ENCODE peak calls at places on chromosomes 11 and 22, in ten cellular contexts. U is left ventricle myocardium inferior, M is sigmoid colon, F is right lobe of liver, T is GM12878, H is kidney, V is Peyer's patch, P is stomach, Z is thoracic aorta, O is PC-3. K is an unnamed sample.

GRCh38 chr11:118606844-118607228 is 579 bp upstream of the PHLDB1 start:
- DNase-seq in O (no peak), M (no peak), F (no peak), T (no peak), U (no peak), H (no peak), P (peak; percentile 1), V (no peak), Z (no peak), K (no peak)

GRCh38 chr11:120569903-120570302 is 58.4 kb downstream of the GRIK4 start:
- DNase-seq in M (peak; percentile 46), U (no peak), F (no peak), P (no peak), V (no peak), Z (no peak), T (no peak), O (no peak), H (no peak), K (peak; percentile 25)

GRCh38 chr22:30591191-30591587 is 521 bp downstream of the PES1 start:
- DNase-seq in F (no peak), V (no peak), P (no peak), O (no peak), T (no peak), Z (no peak), U (no peak), M (no peak), H (no peak), K (no peak)

GRCh38 chr22:35310556-35311550 is 11.2 kb downstream of the TOM1 start:
- DNase-seq in U (no peak), T (no peak), H (no peak), F (no peak), M (no peak), V (peak; percentile 35), O (peak; percentile 37), Z (no peak), P (no peak), K (no peak)

GRCh38 chr11:124656759-124657627 is 16.5 kb downstream of the SIAE start:
- DNase-seq in P (no peak), U (no peak), H (no peak), Z (no peak), T (no peak), O (no peak), V (no peak), M (no peak), F (no peak), K (no peak)

GRCh38 chr11:122453586-122453985 is 201.9 kb upstream of the UBASH3B start:
- DNase-seq in P (no peak), M (no peak), H (no peak), V (no peak), U (no peak), Z (no peak), O (no peak), F (no peak), T (no peak), K (no peak)

GRCh38 chr11:130865772-130866114 is 50.5 kb downstream of the SNX19 start:
- DNase-seq in V (no peak), U (peak; percentile 21), O (no peak), T (no peak), F (peak; percentile 90), Z (no peak), P (no peak), H (no peak), M (no peak), K (no peak)

GRCh38 chr11:6022954-6023353 is 7.6 kb downstream of the OR56A1 start:
- DNase-seq in P (no peak), H (no peak), F (no peak), U (no peak), O (peak; percentile 59), T (peak; percentile 5), V (no peak), Z (no peak), M (no peak), K (no peak)

DNA sequence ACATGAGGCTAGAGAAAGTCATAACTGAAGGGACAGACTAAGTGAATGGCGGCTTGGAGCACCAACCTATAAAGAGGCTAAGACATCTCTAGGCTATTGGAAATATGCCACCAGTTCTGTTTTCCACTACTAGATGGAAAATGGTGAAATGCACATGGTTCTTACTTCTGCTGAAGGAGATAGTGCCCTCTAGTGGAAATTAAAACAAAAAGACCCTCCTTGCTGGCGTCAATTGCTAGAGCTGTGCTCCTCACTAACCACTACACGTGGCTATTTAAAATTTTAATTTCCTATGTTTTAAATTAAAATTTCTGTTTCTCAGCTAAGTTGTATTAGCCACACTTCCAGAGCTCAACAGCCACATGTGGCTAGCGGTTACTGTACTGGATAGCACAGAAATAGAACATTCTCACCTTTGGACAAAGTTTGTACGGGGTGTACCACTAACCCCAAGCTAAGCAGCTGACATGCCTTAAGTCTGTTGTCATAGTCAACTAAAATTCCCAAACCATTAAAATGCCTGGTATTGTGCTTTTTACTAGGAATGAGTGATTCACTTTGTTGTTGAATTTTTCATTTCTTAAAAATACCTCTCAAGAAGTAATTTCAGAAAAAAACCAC is 34.1 kb upstream of the CALCA start:
- DNase-seq in F (no peak), H (no peak), U (no peak), Z (no peak), T (peak; percentile 0), V (no peak), M (no peak), P (no peak), O (peak; percentile 55), K (no peak)
- TF ChIP-seq CTCF in F (peak; percentile 40), H (no peak), U (peak; percentile 18), Z (no peak), T (peak; percentile 50), V (peak; percentile 35), M (no peak), P (no peak), O (peak; percentile 56), K (no peak)

GRCh38 chr11:88324562-88325345 is 12.8 kb downstream of the CTSC start:
- DNase-seq in H (no peak), M (no peak), O (no peak), U (no peak), T (no peak), F (no peak), V (no peak), P (no peak), Z (no peak), K (no peak)
- H3K4me1 ChIP-seq in H (peaks cover 6% of the 10 kb centered on the region), M (peaks cover 9% of the 10 kb centered on the region), O (no peaks in the 10 kb centered on the region), U (no peaks in the 10 kb centered on the region), T (peaks cover 32% of the 10 kb centered on the region), F (no peaks in the 10 kb centered on the region), V (no peaks in the 10 kb centered on the region), P (peaks cover 6% of the 10 kb centered on the region), Z (peaks cover 18% of the 10 kb centered on the region), K (no peaks in the 10 kb centered on the region)

GRCh38 chr11:114193730-114194674 is 102.2 kb upstream of the NNMT start:
- DNase-seq in O (no peak), T (no peak), U (no peak), Z (no peak), F (no peak), V (no peak), H (no peak), M (no peak), P (no peak), K (peak; percentile 57)

GRCh38 chr11:114197799-114198500 is 98.2 kb upstream of the NNMT start:
- DNase-seq in V (no peak), P (peak; percentile 85), Z (peak; percentile 61), U (peak; percentile 81), M (peak; percentile 97), T (no peak), F (no peak), H (peak; percentile 87), O (peak; percentile 60), K (peak; percentile 90)

GRCh38 chr11:114199051-114199450 is 97.1 kb upstream of the NNMT start:
- DNase-seq in T (no peak), H (no peak), U (no peak), Z (no peak), M (no peak), V (no peak), F (no peak), P (no peak), O (no peak), K (no peak)

GRCh38 chr11:114196994-114197702 is 99.1 kb upstream of the NNMT start:
- DNase-seq in H (no peak), T (no peak), Z (no peak), V (peak; percentile 53), U (no peak), F (no peak), O (no peak), P (no peak), M (peak; percentile 89), K (no peak)

DNA sequence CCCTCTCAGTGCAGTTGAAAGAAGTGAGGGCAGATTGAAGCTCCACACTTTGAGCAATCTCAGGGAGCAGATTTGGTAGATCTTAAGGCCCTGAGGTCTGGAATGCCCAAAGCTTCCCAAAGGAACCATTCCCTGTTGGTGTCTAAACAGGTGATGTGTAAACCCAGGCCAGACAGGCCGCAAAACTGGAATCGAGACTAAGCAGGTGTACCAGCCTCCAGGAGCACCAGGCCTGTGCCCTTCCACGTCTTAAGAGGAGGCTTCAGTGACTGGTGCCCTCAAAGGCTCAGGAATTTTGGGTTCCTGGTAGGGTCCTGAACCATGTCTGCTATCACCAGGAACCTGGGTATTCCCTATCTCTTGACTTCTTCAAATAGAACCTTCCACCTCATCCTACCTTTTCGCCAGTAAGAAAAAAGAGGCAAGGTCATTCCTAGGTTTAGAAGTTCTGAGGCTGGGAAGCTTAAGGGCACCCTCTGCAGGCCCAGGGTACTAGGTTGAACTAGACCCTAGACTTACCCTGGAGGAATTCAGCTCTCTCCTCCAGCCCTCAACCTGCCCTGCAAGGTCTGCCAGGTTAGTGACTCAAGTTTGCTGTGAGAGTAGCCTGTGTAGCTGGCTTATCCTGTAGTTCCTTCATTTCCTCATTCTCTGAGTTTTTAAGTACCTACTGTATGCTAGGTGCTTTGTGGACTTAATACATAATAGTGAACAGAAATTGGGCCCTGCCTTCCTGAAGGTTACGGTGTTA is 100.0 kb upstream of the NNMT start:
- DNase-seq in F (no peak), M (no peak), U (no peak), P (peak; percentile 78), Z (no peak), H (no peak), T (no peak), O (peak; percentile 61), V (no peak), K (no peak)
- TF ChIP-seq CTCF in F (no peak), M (no peak), U (no peak), P (no peak), Z (no peak), H (no peak), T (no peak), O (no peak), V (no peak), K (no peak)

GRCh38 chr22:49008682-49009235 is 818.9 kb downstream of the BRD1 start:
- DNase-seq in M (no peak), F (peak; percentile 28), H (peak; percentile 32), P (peak; percentile 14), Z (no peak), O (no peak), U (no peak), V (no peak), T (no peak), K (peak; percentile 28)

GRCh38 chr22:49010086-49010863 is 817.4 kb downstream of the BRD1 start:
- DNase-seq in H (peak; percentile 39), Z (no peak), U (no peak), V (no peak), T (no peak), F (peak; percentile 26), P (peak; percentile 15), M (peak; percentile 45), O (no peak), K (peak; percentile 13)

GRCh38 chr22:49011379-49011768 is 816.3 kb downstream of the BRD1 start:
- DNase-seq in F (peak; percentile 15), H (peak; percentile 45), V (no peak), O (no peak), M (peak; percentile 25), Z (no peak), P (peak; percentile 19), T (no peak), U (no peak), K (peak; percentile 64)

GRCh38 chr22:49010901-49011300 is 816.8 kb downstream of the BRD1 start:
- DNase-seq in M (peak; percentile 32), F (peak; percentile 24), P (peak; percentile 14), T (no peak), H (peak; percentile 49), Z (no peak), U (no peak), O (no peak), V (no peak), K (peak; percentile 53)

GRCh38 chr22:49009359-49010063 is 818.2 kb downstream of the BRD1 start:
- DNase-seq in O (no peak), M (no peak), Z (no peak), V (no peak), T (no peak), U (no peak), F (peak; percentile 13), H (peak; percentile 29), P (peak; percentile 16), K (peak; percentile 8)
- H3K4me1 ChIP-seq in O (no peaks in the 10 kb centered on the region), M (no peaks in the 10 kb centered on the region), Z (peaks cover 60% of the 10 kb centered on the region), V (no peaks in the 10 kb centered on the region), T (no peaks in the 10 kb centered on the region), U (peaks cover 4% of the 10 kb centered on the region), F (no peaks in the 10 kb centered on the region), H (no peaks in the 10 kb centered on the region), P (no peaks in the 10 kb centered on the region), K (peaks cover 41% of the 10 kb centered on the region)